ENCODE peak calls at places on chromosome 11, in eight cellular contexts. H, F, Q, A, L, E, G and K are unnamed samples.
A peak's percentile ranks its signal among the peaks of the same experiment; 100 is the strongest.

GRCh38 chr11:73154178-73154577 is 12.1 kb upstream of the FCHSD2 start:
- DNase-seq in L (no peak), H (no peak), G (no peak), Q (no peak), A (no peak), E (no peak), F (no peak), K (no peak)

GRCh38 chr11:88102595-88102929 is 72.7 kb downstream of the RAB38 start:
- DNase-seq in H (peak; percentile 42), E (peak; percentile 13), Q (no peak), L (peak; percentile 36), F (no peak), A (no peak), G (no peak), K (peak; percentile 6)

GRCh38 chr11:73087730-73088129 is 54.4 kb downstream of the FCHSD2 start:
- DNase-seq in H (peak; percentile 33), Q (no peak), E (peak; percentile 26), A (no peak), L (peak; percentile 45), F (no peak), G (no peak), K (peak; percentile 28)

GRCh38 chr11:45383229-45383628 is 97.1 kb upstream of the SYT13 start:
- DNase-seq in Q (no peak), E (peak; percentile 61), F (peak; percentile 39), H (peak; percentile 29), G (no peak), A (no peak), L (peak; percentile 85), K (peak; percentile 16)

GRCh38 chr11:19562156-19562555 is 150.5 kb upstream of the NAV2 start:
- DNase-seq in H (no peak), G (no peak), E (no peak), A (no peak), Q (no peak), F (no peak), L (no peak), K (no peak)

GRCh38 chr11:43547900-43548381 is 132.6 kb upstream of the HSD17B12 start:
- DNase-seq in F (peak; percentile 39), E (peak; percentile 36), Q (no peak), A (no peak), H (no peak), L (peak; percentile 48), G (peak; percentile 70), K (no peak)

GRCh38 chr11:116595305-116595880 is 177.4 kb downstream of the BUD13 start:
- DNase-seq in L (no peak), Q (no peak), A (no peak), G (no peak), H (no peak), F (no peak), E (no peak), K (no peak)

GRCh38 chr11:11545285-11546275 is 76.2 kb downstream of the GALNT18 start:
- DNase-seq in E (no peak), Q (no peak), F (no peak), L (no peak), G (no peak), A (no peak), H (no peak), K (no peak)

DNA sequence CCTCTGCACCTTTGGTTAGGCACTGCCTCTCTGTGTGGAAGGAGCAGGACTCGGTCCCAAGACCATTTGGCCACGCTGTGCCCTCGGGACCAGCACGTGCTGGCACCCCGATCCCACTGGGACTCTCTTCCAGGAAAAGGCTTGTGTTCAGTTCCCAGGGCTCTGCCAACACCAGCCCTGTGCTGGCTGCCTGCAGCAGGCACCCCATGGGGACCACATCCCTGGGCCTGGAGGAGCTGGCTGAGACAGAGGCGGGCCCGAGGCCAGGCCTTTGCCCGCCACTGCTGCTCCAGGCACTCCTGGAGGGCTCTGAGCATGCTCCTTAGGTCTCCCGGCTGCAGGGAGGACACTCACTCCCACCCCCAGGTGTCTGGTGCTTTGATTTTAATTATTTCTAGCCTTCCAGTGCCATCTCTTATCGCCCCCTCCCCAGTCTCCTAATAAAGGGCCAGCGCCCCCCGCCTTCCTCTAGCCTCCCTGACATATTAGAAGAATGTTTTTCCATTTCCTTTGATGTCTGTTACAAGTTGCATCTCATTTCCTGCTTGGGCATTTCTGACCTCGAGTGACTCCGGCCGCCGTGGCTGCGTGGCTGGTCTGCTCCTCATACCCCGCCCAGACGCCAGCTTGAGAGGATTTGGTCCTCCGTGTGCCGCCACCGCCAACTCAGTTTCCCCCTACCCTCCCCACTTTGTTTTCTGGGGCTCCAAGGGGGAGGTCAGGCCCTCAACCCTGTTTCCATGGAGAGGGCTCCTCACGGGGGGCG is 14.4 kb downstream of the CDKN1C start:
- DNase-seq in E (no peak), F (no peak), L (no peak), G (peak; percentile 68), H (no peak), A (no peak), Q (no peak), K (no peak)
- TF ChIP-seq CTCF in E (no peak), F (no peak), L (no peak), G (no peak), H (no peak), A (no peak), Q (no peak), K (no peak)

GRCh38 chr11:47516984-47517853 is 35.7 kb downstream of the CELF1 start:
- DNase-seq in Q (no peak), F (no peak), L (no peak), E (no peak), G (no peak), H (no peak), A (no peak), K (no peak)

GRCh38 chr11:47516155-47516554 is 36.8 kb downstream of the CELF1 start:
- DNase-seq in G (no peak), A (no peak), E (no peak), L (no peak), Q (no peak), H (no peak), F (no peak), K (no peak)

GRCh38 chr11:47512701-47513100 is 40.2 kb downstream of the CELF1 start:
- DNase-seq in L (no peak), H (no peak), Q (no peak), E (no peak), A (no peak), F (no peak), G (no peak), K (no peak)

GRCh38 chr11:47511927-47512326 is 41.0 kb downstream of the CELF1 start:
- DNase-seq in F (no peak), E (no peak), Q (no peak), L (no peak), H (no peak), G (no peak), A (no peak), K (no peak)

GRCh38 chr11:47514825-47515647 is 37.9 kb downstream of the CELF1 start:
- DNase-seq in A (peak; percentile 33), F (peak; percentile 41), H (peak; percentile 81), Q (no peak), E (peak; percentile 82), L (peak; percentile 82), G (peak; percentile 52), K (peak; percentile 91)
- H3K4me3 ChIP-seq in A (no peak overlapping the region), F (no peak overlapping the region), H (no peak overlapping the region), Q (no peak overlapping the region), E (no peak overlapping the region), L (no peak overlapping the region), G (no peak overlapping the region), K (no peak overlapping the region)

GRCh38 chr11:65541093-65542010 is 16.5 kb downstream of the SCYL1 start:
- DNase-seq in H (no peak), Q (no peak), A (no peak), G (no peak), L (no peak), E (no peak), F (no peak), K (no peak)
- TF ChIP-seq CTCF in H (no peak), Q (no peak), A (no peak), G (peak; percentile 30), L (no peak), E (no peak), F (no peak), K (no peak)

DNA sequence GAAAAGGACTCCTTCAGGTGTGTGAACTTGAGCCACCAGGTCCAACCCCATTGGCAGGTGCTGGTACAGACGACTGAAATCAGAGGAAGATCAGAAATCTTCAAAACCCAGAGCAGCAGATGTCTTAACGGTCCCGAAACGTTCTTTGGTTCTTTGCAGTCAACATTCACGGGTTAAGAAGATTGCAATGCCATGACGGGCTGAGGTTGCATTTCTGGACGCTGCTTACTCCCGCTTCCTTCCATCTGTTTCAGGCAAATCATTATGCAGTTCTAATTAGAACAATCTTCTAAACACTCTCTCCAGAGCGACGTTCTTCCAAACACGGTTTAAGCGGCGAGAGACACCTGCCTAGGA is 504 bp upstream of the LUZP2 start:
- DNase-seq in Q (no peak), F (no peak), E (no peak), L (peak; percentile 15), G (no peak), A (no peak), H (peak; percentile 16), K (peak; percentile 16)
- H3K4me3 ChIP-seq in Q (peak overlapping the region; percentile 44), F (peak overlapping the region; percentile 68), E (peak overlapping the region; percentile 41), L (peak overlapping the region; percentile 38), G (no peak overlapping the region), A (peak overlapping the region; percentile 18), H (peak overlapping the region; percentile 54), K (peak overlapping the region; percentile 63)

GRCh38 chr11:61775606-61776554 is 16.5 kb downstream of the TMEM258 start:
- DNase-seq in G (no peak), F (no peak), L (no peak), E (no peak), H (no peak), A (no peak), Q (no peak), K (no peak)

GRCh38 chr11:61775106-61775505 is 17.3 kb downstream of the TMEM258 start:
- DNase-seq in A (no peak), L (no peak), G (no peak), E (no peak), Q (no peak), F (no peak), H (no peak), K (no peak)

GRCh38 chr11:61778357-61778886 is 14.0 kb downstream of the TMEM258 start:
- DNase-seq in H (no peak), E (no peak), F (no peak), A (no peak), Q (no peak), L (no peak), G (no peak), K (no peak)

GRCh38 chr11:61777234-61778090 is 14.9 kb downstream of the TMEM258 start:
- DNase-seq in H (no peak), A (no peak), G (peak; percentile 89), L (no peak), Q (no peak), E (no peak), F (no peak), K (no peak)

DNA sequence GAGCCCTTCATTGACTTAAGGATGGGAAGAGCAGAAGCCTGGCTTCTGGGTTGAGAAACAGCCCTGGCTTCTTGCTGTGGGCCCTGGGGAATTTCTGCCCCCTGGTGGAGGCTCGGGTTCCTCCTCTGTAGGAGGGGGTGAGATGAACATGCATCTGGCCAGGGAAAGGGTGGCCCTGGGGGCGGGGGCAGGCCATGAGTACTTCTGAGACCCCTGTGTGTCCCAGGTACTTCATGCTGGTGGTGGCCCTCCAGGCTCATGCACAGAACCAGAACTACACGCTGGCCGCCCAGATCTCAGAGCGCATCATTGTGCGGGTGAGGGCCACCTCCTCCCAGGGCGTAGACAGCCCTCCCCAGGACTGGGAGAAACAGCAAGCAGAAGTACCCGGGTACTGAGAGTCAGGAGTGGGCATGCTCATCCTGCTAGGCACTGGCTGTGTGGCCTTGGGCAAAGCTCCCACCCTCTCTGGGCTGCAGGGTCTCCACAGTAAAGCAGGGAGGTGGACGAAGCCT is 15.8 kb downstream of the TMEM258 start:
- DNase-seq in A (no peak), L (peak; percentile 82), Q (peak; percentile 69), E (peak; percentile 81), G (peak; percentile 77), H (peak; percentile 82), F (peak; percentile 66), K (peak; percentile 69)
- TF ChIP-seq CTCF in A (peak; percentile 87), L (peak; percentile 80), Q (peak; percentile 59), E (peak; percentile 94), G (peak; percentile 66), H (peak; percentile 82), F (peak; percentile 58), K (peak; percentile 76)

GRCh38 chr11:111378773-111379499 is at the start of gene POU2AF1:
- DNase-seq in H (peak; percentile 6), L (peak; percentile 29), A (no peak), G (no peak), F (no peak), E (peak; percentile 8), Q (no peak), K (peak; percentile 43)
- H3K4me3 ChIP-seq in H (no peak within 1 kb of the TSS), L (no peak within 1 kb of the TSS), A (no peak within 1 kb of the TSS), G (no peak within 1 kb of the TSS), F (no peak within 1 kb of the TSS), E (no peak within 1 kb of the TSS), Q (peak within 1 kb of the TSS; percentile 6), K (no peak within 1 kb of the TSS)